ENCODE peak calls at places on chromosomes 6 and 20, in four cellular contexts. U, W, Q and V are unnamed samples.

GRCh38 chr6:158711264-158711663 is 61.4 kb downstream of the SYTL3 start:
- DNase-seq in U (peak; percentile 87), W (peak; percentile 88), Q (no peak), V (no peak)

GRCh38 chr6:160355001-160355400 is 6.8 kb downstream of the SLC22A3 start:
- DNase-seq in U (no peak), W (peak; percentile 32), Q (no peak), V (peak; percentile 78)

GRCh38 chr6:138289739-138290138 is 71.4 kb upstream of the PBOV1 start:
- DNase-seq in U (no peak), W (no peak), Q (no peak), V (peak; percentile 9)

GRCh38 chr6:119602215-119603178 is 252.9 kb upstream of the MAN1A1 start:
- DNase-seq in U (peak; percentile 78), W (peak; percentile 78), Q (no peak), V (peak; percentile 55)

GRCh38 chr6:37713529-37714119 is 15.9 kb upstream of the MDGA1 start:
- DNase-seq in U (peak; percentile 83), W (peak; percentile 29), Q (no peak), V (no peak)

GRCh38 chr6:28373925-28374324 is 24.2 kb downstream of the ZKSCAN3 start:
- DNase-seq in U (no peak), W (no peak), Q (no peak), V (no peak)

GRCh38 chr6:96563853-96564252 is 925 bp downstream of the FHL5 start:
- DNase-seq in U (no peak), W (no peak), Q (no peak), V (no peak)

GRCh38 chr6:144510859-144511258 is 225.7 kb downstream of the UTRN start:
- DNase-seq in U (no peak), W (no peak), Q (no peak), V (no peak)

GRCh38 chr6:18586133-18586532 is 199.0 kb downstream of the RNF144B start:
- DNase-seq in U (no peak), W (no peak), Q (no peak), V (no peak)

GRCh38 chr20:50416930-50417329 is 93.3 kb upstream of the PTPN1 start:
- DNase-seq in U (no peak), W (no peak), Q (no peak), V (no peak)

GRCh38 chr6:113299526-113299925 is 557.6 kb upstream of the MARCKS start:
- DNase-seq in U (peak; percentile 41), W (no peak), Q (no peak), V (no peak)

GRCh38 chr6:169722362-169723199 is 1.7 kb downstream of the PHF10 start:
- DNase-seq in U (peak; percentile 88), W (peak; percentile 55), Q (peak; percentile 73), V (peak; percentile 71)

GRCh38 chr6:169724554-169725269 is 412 bp upstream of the PHF10 start:
- DNase-seq in U (peak; percentile 24), W (peak; percentile 16), Q (peak; percentile 87), V (peak; percentile 18)

GRCh38 chr6:169723200-169723909 is 945 bp downstream of the PHF10 start:
- DNase-seq in U (peak; percentile 66), W (peak; percentile 66), Q (peak; percentile 83), V (peak; percentile 29)

GRCh38 chr6:169725270-169726048 is 1.2 kb upstream of the PHF10 start:
- DNase-seq in U (peak; percentile 94), W (peak; percentile 91), Q (no peak), V (peak; percentile 55)

DNA sequence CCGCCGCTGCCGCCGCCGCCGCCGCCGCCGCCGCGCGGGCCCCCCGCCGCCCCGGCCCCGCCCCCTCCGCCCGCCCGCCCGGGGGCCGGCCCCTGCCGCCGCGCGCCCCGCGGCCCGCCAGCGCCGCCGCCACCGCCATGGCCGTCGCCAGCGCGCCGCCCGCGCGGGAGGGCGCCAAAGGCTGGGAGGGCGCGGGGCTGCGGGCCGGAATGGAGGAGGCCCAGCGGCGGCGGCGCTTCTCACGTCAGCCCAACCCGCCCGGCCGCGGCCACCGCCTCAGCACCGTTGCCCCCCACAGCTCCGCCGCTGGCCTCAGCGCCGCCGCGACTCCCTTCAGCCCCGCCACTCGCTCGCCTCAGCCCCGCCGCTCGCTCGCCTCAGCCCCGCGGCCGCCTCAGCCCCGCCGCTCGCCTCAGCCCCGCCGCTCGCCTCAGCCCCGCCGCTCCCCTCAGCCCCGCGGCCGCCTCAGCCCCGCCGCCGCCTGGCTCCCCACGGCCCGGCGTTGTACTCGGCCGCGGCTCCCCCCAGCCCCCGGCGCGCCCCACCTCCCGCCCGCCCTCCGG is at the start of gene PHF10:
- DNase-seq in U (no peak), W (peak; percentile 28), Q (peak; percentile 66), V (no peak)
- H3K4me1 ChIP-seq in U (peaks cover 4% of the 10 kb centered on the region), W (peaks cover 2% of the 10 kb centered on the region), Q (peaks cover 42% of the 10 kb centered on the region), V (peaks cover 13% of the 10 kb centered on the region)

GRCh38 chr20:62913043-62913630 is 13.2 kb downstream of the DIDO1 start:
- DNase-seq in U (no peak), W (no peak), Q (no peak), V (no peak)

GRCh38 chr20:62911701-62912280 is 14.5 kb downstream of the DIDO1 start:
- DNase-seq in U (no peak), W (no peak), Q (no peak), V (no peak)

GRCh38 chr20:62910217-62910766 is 16.0 kb downstream of the DIDO1 start:
- DNase-seq in U (no peak), W (no peak), Q (no peak), V (no peak)

GRCh38 chr20:62908971-62909791 is 17.1 kb downstream of the DIDO1 start:
- DNase-seq in U (no peak), W (no peak), Q (no peak), V (no peak)

GRCh38 chr20:62910777-62911497 is 15.4 kb downstream of the DIDO1 start:
- DNase-seq in U (no peak), W (no peak), Q (no peak), V (no peak)
- H4K20me1 ChIP-seq in U (peaks cover 94% of the 10 kb centered on the region), W (peaks cover 2% of the 10 kb centered on the region), Q (peaks cover 72% of the 10 kb centered on the region), V (peaks cover 56% of the 10 kb centered on the region)

GRCh38 chr6:100230976-100231316 is 233.8 kb downstream of the SIM1 start:
- DNase-seq in U (peak; percentile 27), W (no peak), Q (no peak), V (peak; percentile 61)

GRCh38 chr6:100228437-100229424 is 234.7 kb upstream of the MCHR2 start:
- DNase-seq in U (peak; percentile 71), W (peak; percentile 63), Q (peak; percentile 70), V (peak; percentile 78)

GRCh38 chr6:100230115-100230975 is 234.4 kb downstream of the SIM1 start:
- DNase-seq in U (no peak), W (no peak), Q (no peak), V (no peak)

GRCh38 chr6:100226811-100227210 is 232.8 kb upstream of the MCHR2 start:
- DNase-seq in U (no peak), W (no peak), Q (no peak), V (no peak)

GRCh38 chr6:100229512-100229911 is 235.2 kb downstream of the SIM1 start:
- DNase-seq in U (no peak), W (no peak), Q (no peak), V (no peak)
- H3K4me1 ChIP-seq in U (peaks cover 2% of the 10 kb centered on the region), W (no peaks in the 10 kb centered on the region), Q (peaks cover 10% of the 10 kb centered on the region), V (peaks cover 42% of the 10 kb centered on the region)

GRCh38 chr6:7240351-7240750 is 72.6 kb downstream of the SSR1 start:
- DNase-seq in U (no peak), W (no peak), Q (no peak), V (no peak)
- H4K20me1 ChIP-seq in U (peaks cover 35% of the 10 kb centered on the region), W (no peaks in the 10 kb centered on the region), Q (peaks cover 10% of the 10 kb centered on the region), V (no peaks in the 10 kb centered on the region)

DNA sequence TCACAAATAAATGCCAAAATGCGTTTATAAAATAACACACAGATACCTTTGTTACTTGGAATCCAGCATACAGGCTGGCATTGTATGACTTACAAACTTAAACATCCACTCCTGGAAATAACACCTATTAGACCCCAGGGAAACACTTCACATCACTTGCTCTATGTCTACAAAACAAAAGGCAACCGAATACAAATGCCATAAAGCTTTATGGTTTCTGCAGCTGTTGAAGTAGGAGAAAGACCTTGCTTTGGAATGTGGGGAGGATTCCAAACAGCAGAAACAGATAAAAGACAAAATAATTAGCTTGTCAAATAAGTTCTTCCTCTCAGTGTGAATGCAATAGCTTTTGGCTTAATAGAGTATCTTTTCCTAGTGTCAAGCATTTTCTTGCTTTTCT is 9.8 kb upstream of the AMD1 start:
- DNase-seq in U (no peak), W (no peak), Q (no peak), V (no peak)
- H3K4me1 ChIP-seq in U (no peaks in the 10 kb centered on the region), W (no peaks in the 10 kb centered on the region), Q (no peaks in the 10 kb centered on the region), V (no peaks in the 10 kb centered on the region)

GRCh38 chr20:7792131-7792869 is 148.0 kb downstream of the HAO1 start:
- DNase-seq in U (no peak), W (peak; percentile 24), Q (no peak), V (peak; percentile 50)

DNA sequence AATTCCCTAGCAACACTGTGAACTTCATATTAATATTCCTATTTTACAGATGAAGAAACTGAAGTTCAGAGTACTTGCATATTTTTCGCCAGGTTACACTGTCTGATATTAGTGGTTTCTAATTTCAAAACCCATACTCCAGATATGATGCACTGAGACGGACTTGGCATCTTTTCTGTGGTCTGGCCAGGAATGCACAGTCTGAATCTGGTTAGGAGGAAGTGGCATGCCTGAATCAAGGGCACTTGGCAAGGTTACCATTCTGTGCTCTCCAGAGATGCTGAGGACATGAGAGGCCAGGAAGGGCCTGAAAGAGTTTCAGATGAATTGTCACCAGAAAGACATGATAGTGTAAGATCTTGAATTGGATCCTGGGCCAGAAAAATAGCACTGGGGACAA is 150.1 kb downstream of the HAO1 start:
- DNase-seq in U (no peak), W (peak; percentile 20), Q (no peak), V (peak; percentile 90)
- H4K20me1 ChIP-seq in U (no peaks in the 10 kb centered on the region), W (no peaks in the 10 kb centered on the region), Q (no peaks in the 10 kb centered on the region), V (no peaks in the 10 kb centered on the region)

GRCh38 chr20:1672728-1673127 is 15.1 kb upstream of the SIRPG start:
- DNase-seq in U (no peak), W (no peak), Q (no peak), V (no peak)

GRCh38 chr20:1673424-1673823 is 15.8 kb upstream of the SIRPG start:
- DNase-seq in U (no peak), W (no peak), Q (no peak), V (no peak)

GRCh38 chr20:1674361-1674760 is 16.8 kb upstream of the SIRPG start:
- DNase-seq in U (no peak), W (no peak), Q (no peak), V (no peak)

GRCh38 chr20:1669304-1669703 is 11.7 kb upstream of the SIRPG start:
- DNase-seq in U (no peak), W (no peak), Q (no peak), V (no peak)

GRCh38 chr20:1671891-1672669 is 14.5 kb upstream of the SIRPG start:
- DNase-seq in U (no peak), W (no peak), Q (no peak), V (no peak)
- H3K4me1 ChIP-seq in U (no peaks in the 10 kb centered on the region), W (no peaks in the 10 kb centered on the region), Q (no peaks in the 10 kb centered on the region), V (no peaks in the 10 kb centered on the region)